ENCODE peak calls at places on chromosomes 5 and 9, in ten cellular contexts. Y, T, D, L, E, X, O, Z, P and G are unnamed samples. For H3K4me1, the result is how much of the 10 kb centered on the place peaks cover.

GRCh38 chr5:36786613-36787012 is 90.0 kb upstream of the NIPBL start:
- DNase-seq in L (no peak), E (no peak), T (no peak), Z (no peak), P (no peak), D (no peak), Y (no peak), O (no peak), X (peak), G (no peak)

GRCh38 chr9:94584555-94584954 is 9.1 kb downstream of the FBP2 start:
- DNase-seq in D (no peak), X (no peak), Z (no peak), Y (no peak), E (no peak), P (no peak), O (no peak), T (no peak), L (no peak), G (no peak)

GRCh38 chr5:62600560-62601252 is 22.1 kb downstream of the LRRC70 start:
- DNase-seq in D (no peak), L (no peak), Z (no peak), X (no peak), P (no peak), T (no peak), O (no peak), Y (no peak), E (no peak), G (no peak)

GRCh38 chr5:97297063-97297715 is 114.1 kb upstream of the RIOK2 start:
- DNase-seq in T (no peak), L (no peak), Z (no peak), E (no peak), P (no peak), O (no peak), D (no peak), X (peak), Y (peak), G (no peak)

GRCh38 chr5:179596421-179596820 is 27.1 kb downstream of the HNRNPH1 start:
- DNase-seq in Z (no peak), O (no peak), E (no peak), Y (no peak), L (no peak), T (no peak), X (no peak), P (no peak), D (no peak), G (no peak)

GRCh38 chr5:87231037-87231808 is 36.5 kb upstream of the RASA1 start:
- DNase-seq in Y (no peak), P (no peak), O (no peak), D (no peak), L (no peak), Z (no peak), E (no peak), X (no peak), T (no peak), G (no peak)

GRCh38 chr5:135038829-135039525 is 4.9 kb upstream of the PITX1 start:
- DNase-seq in O (peak), L (no peak), Z (no peak), T (no peak), E (no peak), Y (no peak), X (no peak), P (no peak), D (no peak), G (no peak)

GRCh38 chr5:159883522-159883950 is 32.7 kb upstream of the ADRA1B start:
- DNase-seq in L (no peak), P (no peak), D (no peak), X (no peak), E (no peak), Y (no peak), O (no peak), T (no peak), Z (no peak), G (no peak)

GRCh38 chr9:34386656-34387055 is 10.0 kb upstream of the MYORG start:
- DNase-seq in T (no peak), Z (no peak), P (no peak), D (no peak), X (no peak), Y (no peak), O (no peak), E (no peak), L (no peak), G (no peak)

GRCh38 chr5:32298056-32298420 is 14.7 kb downstream of the MTMR12 start:
- DNase-seq in P (no peak), T (no peak), O (no peak), Z (no peak), D (no peak), E (no peak), Y (no peak), X (no peak), L (no peak), G (no peak)

GRCh38 chr5:170306381-170306790 is 8.8 kb upstream of the LCP2 start:
- DNase-seq in D (peak), O (peak), L (peak), Y (peak), E (peak), X (no peak), T (peak), P (peak), Z (no peak), G (no peak)

GRCh38 chr9:137702615-137703379 is 84.0 kb downstream of the EHMT1 start:
- DNase-seq in Y (no peak), Z (no peak), O (no peak), P (no peak), E (no peak), L (no peak), D (no peak), X (no peak), T (no peak), G (no peak)

GRCh38 chr5:74626386-74627222 is 13.9 kb downstream of the ENC1 start:
- DNase-seq in O (no peak), Z (no peak), X (no peak), Y (no peak), T (no peak), E (no peak), D (no peak), L (no peak), P (no peak), G (no peak)

GRCh38 chr5:40518511-40518917 is 161.2 kb upstream of the PTGER4 start:
- DNase-seq in O (no peak), Z (no peak), E (no peak), T (no peak), Y (no peak), D (no peak), X (no peak), P (no peak), L (no peak), G (no peak)

GRCh38 chr5:180214870-180215737 is 6.1 kb upstream of the RASGEF1C start:
- DNase-seq in L (no peak), D (no peak), E (no peak), P (no peak), T (no peak), X (no peak), Y (no peak), O (no peak), Z (no peak), G (peak)

GRCh38 chr5:86546050-86546449 is 71.7 kb upstream of the COX7C start:
- DNase-seq in P (no peak), D (no peak), L (no peak), T (no peak), E (no peak), O (no peak), X (no peak), Z (no peak), Y (peak), G (no peak)

GRCh38 chr5:17276445-17276844 is 59.0 kb downstream of the BASP1 start:
- DNase-seq in L (no peak), Z (no peak), Y (no peak), P (no peak), X (no peak), D (no peak), T (no peak), E (no peak), O (no peak), G (no peak)

GRCh38 chr5:1734908-1735289 is 64.7 kb downstream of the MRPL36 start:
- DNase-seq in O (no peak), T (no peak), X (no peak), L (no peak), Z (no peak), E (no peak), D (no peak), P (no peak), Y (no peak), G (no peak)

GRCh38 chr5:37552770-37553719 is 173.9 kb downstream of the WDR70 start:
- DNase-seq in D (no peak), Y (peak), E (no peak), Z (no peak), P (no peak), L (no peak), O (no peak), T (no peak), X (no peak), G (no peak)

GRCh38 chr9:6567140-6567591 is 78.4 kb downstream of the GLDC start:
- DNase-seq in Z (no peak), E (no peak), P (no peak), Y (no peak), X (no peak), L (no peak), O (peak), D (no peak), T (no peak), G (no peak)

GRCh38 chr9:2359821-2360220 is 261.8 kb upstream of the VLDLR start:
- DNase-seq in D (no peak), O (no peak), T (no peak), X (no peak), Y (peak), L (no peak), Z (no peak), E (no peak), P (no peak), G (no peak)

GRCh38 chr9:17116400-17116837 is 18.4 kb upstream of the CNTLN start:
- DNase-seq in X (no peak), D (no peak), Y (peak), T (no peak), E (no peak), P (no peak), O (no peak), Z (no peak), L (no peak), G (no peak)

GRCh38 chr9:105242557-105242956 is 1.9 kb upstream of the SLC44A1 start:
- DNase-seq in E (no peak), L (no peak), D (no peak), P (no peak), T (no peak), Y (no peak), Z (no peak), X (no peak), O (no peak), G (no peak)

GRCh38 chr9:35749515-35750255 is 598 bp downstream of the RGP1 start:
- DNase-seq in D (no peak), P (no peak), X (peak), O (peak), Y (peak), Z (no peak), T (no peak), L (no peak), E (no peak), G (no peak)

GRCh38 chr5:98631311-98632054 is 142.0 kb upstream of the RGMB start:
- DNase-seq in T (no peak), X (no peak), E (no peak), Z (no peak), P (no peak), D (no peak), O (no peak), L (no peak), Y (no peak), G (no peak)

GRCh38 chr9:124415102-124415851 is at the start of gene PSMB7:
- DNase-seq in X (peak), P (peak), L (peak), O (peak), E (peak), T (peak), D (peak), Z (peak), Y (peak), G (peak)

GRCh38 chr9:134314039-134314949 is 12.0 kb upstream of the RXRA start:
- DNase-seq in E (peak), P (peak), Z (no peak), X (no peak), T (no peak), L (peak), D (peak), O (peak), Y (no peak), G (no peak)

GRCh38 chr5:82405166-82405565 is 127.0 kb upstream of the RPS23 start:
- DNase-seq in L (no peak), D (no peak), X (no peak), T (no peak), Z (no peak), O (no peak), Y (no peak), E (no peak), P (no peak), G (no peak)

GRCh38 chr9:5553211-5553610 is 42.9 kb downstream of the PDCD1LG2 start:
- DNase-seq in E (no peak), X (no peak), L (no peak), P (no peak), D (no peak), T (no peak), Y (no peak), Z (no peak), O (no peak), G (no peak)

GRCh38 chr9:131259432-131259885 is 16.9 kb downstream of the FAM78A start:
- DNase-seq in O (peak), Z (no peak), D (no peak), P (no peak), E (no peak), Y (no peak), X (no peak), T (no peak), L (no peak), G (peak)
- H3K4me1 ChIP-seq in O (under half), Z (half or more), D (under half), P (under half), E (half or more), Y (under half), X (under half), T (under half), L (half or more), G (under half)

GRCh38 chr9:38068866-38069628 is at the start of gene SHB:
- DNase-seq in T (peak), P (peak), Z (peak), Y (peak), X (peak), E (peak), L (peak), O (peak), D (peak), G (peak)
- H3K4me1 ChIP-seq in T (under half), P (under half), Z (under half), Y (under half), X (half or more), E (half or more), L (half or more), O (under half), D (half or more), G (half or more)

GRCh38 chr9:131732061-131732526 is 7.8 kb downstream of the RAPGEF1 start:
- DNase-seq in P (peak), L (no peak), E (no peak), Y (no peak), D (peak), O (no peak), T (no peak), Z (no peak), X (peak), G (no peak)
- H3K4me1 ChIP-seq in P (half or more), L (half or more), E (half or more), Y (under half), D (half or more), O (under half), T (under half), Z (half or more), X (half or more), G (half or more)

GRCh38 chr5:410911-411517 is 32.0 kb upstream of the EXOC3 start:
- DNase-seq in O (no peak), Y (no peak), L (no peak), X (no peak), Z (no peak), E (no peak), T (no peak), P (no peak), D (no peak), G (no peak)
- H3K4me1 ChIP-seq in O (under half), Y (under half), L (under half), X (under half), Z (under half), E (under half), T (under half), P (under half), D (under half), G (under half)

DNA sequence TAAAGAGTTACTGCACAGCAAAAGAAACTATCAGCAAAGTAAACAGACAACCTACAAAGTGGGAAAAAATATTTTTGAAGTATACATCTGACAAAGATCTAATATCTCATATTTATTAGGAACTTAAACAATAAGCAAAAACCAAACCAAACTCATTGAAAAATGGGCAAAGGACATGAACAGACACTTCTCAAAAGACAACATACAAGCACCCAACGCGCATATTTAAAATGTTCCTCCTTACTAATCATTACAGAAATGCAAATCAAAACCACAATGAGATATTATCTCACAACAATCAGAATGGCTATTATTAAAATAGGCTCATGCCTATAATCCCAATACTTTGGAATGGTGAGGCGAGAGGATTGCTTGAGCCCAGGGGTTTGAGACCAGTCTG is 48.0 kb downstream of the FBXO4 start:
- DNase-seq in Y (no peak), T (no peak), D (no peak), P (no peak), E (no peak), L (no peak), O (no peak), Z (no peak), X (no peak), G (no peak)
- H3K4me1 ChIP-seq in Y (under half), T (under half), D (under half), P (under half), E (under half), L (under half), O (under half), Z (under half), X (under half), G (under half)